ENCODE peak calls at places on chromosomes 16 and 17, in five cellular contexts. X is A549; O is right lobe of liver; Z is naive thymus-derived CD4-positive, alpha-beta T cell; C is CD8-positive, alpha-beta T cell. L is an unnamed sample. For H3K4me1, the result is how much of the 10 kb centered on the place peaks cover.

GRCh38 chr17:81867123-81867951 is 3.8 kb downstream of the ARHGDIA start:
- DNase-seq in X (peak), O (peak), Z (peak), C (peak), L (peak)

GRCh38 chr16:8996891-8997290 is 33.2 kb upstream of the USP7 start:
- DNase-seq in X (peak), O (no peak), Z (no peak), C (no peak), L (no peak)

GRCh38 chr17:50830994-50831393 is 4.4 kb upstream of the WFIKKN2 start:
- DNase-seq in X (no peak), O (no peak), Z (no peak), C (no peak), L (no peak)

GRCh38 chr17:9936075-9936474 is 31.0 kb upstream of the RCVRN start:
- DNase-seq in X (no peak), O (no peak), Z (no peak), C (no peak), L (no peak)

GRCh38 chr17:60392845-60393702 is 1.1 kb upstream of the USP32 start:
- DNase-seq in X (peak), O (peak), Z (peak), C (peak), L (peak)

GRCh38 chr17:78805301-78805700 is 23.2 kb upstream of the CYTH1 start:
- DNase-seq in X (no peak), O (no peak), Z (peak), C (peak), L (no peak)

GRCh38 chr17:71777048-71777638 is 343.7 kb upstream of the SOX9 start:
- DNase-seq in X (no peak), O (no peak), Z (no peak), C (no peak), L (no peak)

GRCh38 chr16:66656547-66656946 is 40.0 kb downstream of the CMTM4 start:
- DNase-seq in X (no peak), O (no peak), Z (no peak), C (no peak), L (no peak)

GRCh38 chr17:16977932-16978331 is 6.0 kb upstream of the TNFRSF13B start:
- DNase-seq in X (no peak), O (no peak), Z (no peak), C (no peak), L (peak)

GRCh38 chr17:53823341-53824050 is 769 bp downstream of the KIF2B start:
- DNase-seq in X (no peak), O (no peak), Z (no peak), C (no peak), L (no peak)

GRCh38 chr16:52827456-52827855 is 225.2 kb downstream of the CHD9NB start:
- DNase-seq in X (no peak), O (no peak), Z (no peak), C (no peak), L (no peak)

GRCh38 chr16:11795887-11796226 is 1.2 kb downstream of the ZC3H7A start:
- DNase-seq in X (no peak), O (no peak), Z (no peak), C (no peak), L (no peak)
- H3K4me1 ChIP-seq in X (under half), O (under half), Z (half or more), C (half or more), L (half or more)

GRCh38 chr16:46746821-46747776 is 1.0 kb downstream of the MYLK3 start:
- DNase-seq in X (no peak), O (no peak), Z (no peak), C (no peak), L (peak)
- H3K4me3 ChIP-seq in X (no peak), O (no peak), Z (no peak), C (no peak), L (no peak)

DNA sequence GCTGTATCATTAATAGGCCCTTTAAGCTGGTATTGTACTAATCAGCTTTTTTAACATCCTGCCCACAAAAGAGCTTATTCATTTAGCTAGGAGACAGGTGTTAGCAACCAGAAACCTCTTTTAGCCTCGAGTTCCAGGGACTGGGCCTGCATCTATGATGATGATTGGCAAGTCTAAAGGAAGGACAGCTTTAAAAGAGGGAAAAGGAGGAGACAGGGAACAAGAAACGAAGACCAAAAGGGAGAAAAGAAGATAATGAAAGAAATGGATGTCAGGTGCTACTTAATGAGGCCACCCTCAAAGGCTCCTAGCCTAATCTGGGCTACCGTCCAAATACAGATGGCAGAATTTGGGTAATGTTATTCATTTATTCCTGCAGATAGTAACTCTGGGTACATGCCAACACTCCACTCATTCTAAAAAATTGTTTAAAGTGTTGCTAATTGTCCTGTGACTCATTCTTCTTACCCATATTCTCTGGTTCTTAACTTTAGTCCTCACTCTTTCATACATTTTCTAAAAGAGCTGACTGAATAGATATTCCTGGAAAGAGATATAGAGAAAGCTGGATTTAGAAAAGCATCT is 18.7 kb upstream of the RFFL start:
- DNase-seq in X (no peak), O (no peak), Z (no peak), C (no peak), L (peak)
- H3K4me1 ChIP-seq in X (half or more), O (under half), Z (under half), C (under half), L (under half)

DNA sequence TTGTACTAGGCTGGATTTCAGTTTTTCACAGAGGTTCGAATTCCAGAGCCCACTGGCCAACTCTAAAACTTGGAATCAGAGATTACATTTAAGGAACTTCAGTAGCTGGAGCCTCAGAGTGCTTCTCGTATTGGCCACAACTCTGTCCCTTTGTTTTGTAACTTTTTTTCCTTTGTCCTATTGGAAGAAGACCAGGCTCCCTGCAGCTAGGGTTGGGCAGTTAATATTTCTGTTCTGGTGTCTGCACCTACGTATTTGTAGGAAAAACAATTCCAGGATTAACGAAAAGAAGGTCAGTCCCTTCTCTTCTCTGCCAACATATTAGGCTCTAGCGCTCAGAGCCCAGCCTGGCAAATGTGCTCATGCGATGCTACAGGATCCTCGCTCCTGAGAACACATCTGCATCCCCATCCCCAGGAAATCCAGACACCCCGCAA is 1.9 kb downstream of the CDH11 start:
- DNase-seq in X (no peak), O (no peak), Z (no peak), C (no peak), L (peak)
- H3K4me3 ChIP-seq in X (no peak), O (no peak), Z (no peak), C (no peak), L (peak)

DNA sequence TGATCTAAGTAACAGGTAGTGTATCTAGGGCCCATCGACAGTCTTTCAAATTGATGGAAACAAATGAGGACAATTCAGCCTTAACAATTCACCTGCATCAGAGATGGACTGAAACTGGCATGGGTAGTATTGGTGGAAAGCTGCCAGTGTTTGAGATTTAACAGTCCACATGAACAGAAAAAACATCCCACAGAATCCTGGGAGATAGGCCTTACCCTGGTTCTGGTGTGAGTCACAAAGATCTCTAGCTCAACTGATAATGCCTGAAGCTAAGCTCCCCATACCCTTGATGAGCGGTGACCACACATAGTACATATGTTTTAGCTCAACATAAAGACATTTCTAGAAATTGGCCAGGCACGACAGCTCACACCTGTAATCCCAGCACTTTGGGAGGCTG is 21.9 kb downstream of the CRK start:
- DNase-seq in X (no peak), O (no peak), Z (no peak), C (no peak), L (no peak)
- H3K4me1 ChIP-seq in X (under half), O (under half), Z (under half), C (under half), L (under half)

GRCh38 chr17:3049705-3050295 is 13.6 kb downstream of the OR1D5 start:
- DNase-seq in X (no peak), O (no peak), Z (no peak), C (no peak), L (no peak)
- H3K4me3 ChIP-seq in X (peak), O (peak), Z (peak), C (no peak), L (peak)

DNA sequence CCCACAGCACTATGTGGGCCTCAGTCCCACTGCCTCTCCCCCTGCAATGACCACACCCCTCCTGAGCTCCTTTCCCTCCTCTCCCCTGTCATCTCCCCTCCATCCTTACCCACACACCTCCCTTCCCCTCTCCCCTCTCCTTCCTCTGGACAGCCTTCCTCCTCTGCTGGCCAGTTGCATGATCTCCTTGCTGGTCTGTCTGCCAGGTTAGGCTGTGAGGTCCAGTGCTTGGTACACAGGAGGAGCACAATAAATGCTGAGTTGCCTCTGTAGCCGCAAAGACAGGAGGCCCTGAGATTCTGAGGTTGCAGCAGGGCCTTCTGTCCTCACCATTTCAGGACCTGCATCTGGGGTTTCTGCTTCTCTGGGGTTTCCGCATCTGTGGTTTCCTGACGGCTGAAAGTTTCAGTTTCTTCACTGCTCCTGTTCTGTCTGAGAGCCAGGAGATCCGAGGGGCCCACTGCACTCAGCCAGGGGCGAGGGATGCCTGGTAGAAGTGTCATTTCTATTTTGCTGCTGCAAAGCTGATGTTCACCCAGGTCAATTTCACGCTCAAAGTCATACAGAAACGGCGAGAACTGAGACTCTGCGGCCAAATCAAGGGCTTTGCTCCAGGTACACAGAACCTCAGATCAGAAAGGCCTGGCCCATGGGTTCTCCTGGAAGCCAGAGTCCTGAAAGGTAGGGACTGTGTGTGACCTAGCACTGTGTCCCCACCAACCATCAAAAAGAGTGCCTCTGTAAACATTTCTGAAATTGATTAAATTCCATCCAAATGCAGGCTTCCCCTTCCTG is 4.6 kb upstream of the SLC12A3 start:
- DNase-seq in X (no peak), O (no peak), Z (peak), C (no peak), L (peak)
- H3K4me1 ChIP-seq in X (under half), O (under half), Z (under half), C (under half), L (under half)

DNA sequence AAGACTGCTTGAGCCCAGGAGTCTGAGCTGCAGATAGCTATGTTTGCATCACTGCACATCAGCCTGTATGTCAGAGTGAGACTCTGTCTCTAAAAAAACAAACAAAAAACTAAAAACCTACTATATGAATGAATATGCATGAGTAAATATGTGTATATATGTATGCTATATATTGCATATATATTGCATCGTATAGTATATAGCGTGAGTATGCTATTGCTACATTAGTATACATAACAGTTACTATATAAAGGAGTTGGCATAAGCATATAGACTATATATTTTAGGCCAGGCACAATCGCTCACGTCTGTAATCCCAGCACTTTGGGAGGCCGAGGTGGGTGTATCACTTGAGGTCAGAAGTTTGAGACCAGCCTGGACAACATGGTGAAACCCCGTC is 16.1 kb downstream of the DDX42 start:
- DNase-seq in X (no peak), O (no peak), Z (no peak), C (no peak), L (no peak)
- H3K4me3 ChIP-seq in X (no peak), O (no peak), Z (no peak), C (no peak), L (no peak)

L was measured in adipocyte.